ENCODE peak calls at places on chromosome 15, in six cellular contexts. X is COR-L47; U is activated naive CD4-positive, alpha-beta T cell; I is HAP-1; W is activated CD8-positive, alpha-beta memory T cell treated with anti-CD3 and anti-CD28 coated beads for 48 hours; P is GM10248. O is an unnamed sample.

GRCh38 chr15:78148392-78149067 is 632 bp upstream of the IDH3A start:
- DNase-seq in X (no peak), U (no peak), I (no peak), W (no peak), P (no peak), O (no peak)

GRCh38 chr15:66454143-66454542 is 43.4 kb downstream of the SNAPC5 start:
- DNase-seq in X (no peak), U (no peak), I (no peak), W (no peak), P (no peak), O (no peak)

GRCh38 chr15:62606376-62607164 is 436.0 kb upstream of the TPM1 start:
- DNase-seq in X (no peak), U (no peak), I (no peak), W (no peak), P (no peak), O (no peak)

GRCh38 chr15:63474810-63475316 is 29.5 kb upstream of the USP3 start:
- DNase-seq in X (no peak), U (no peak), I (no peak), W (no peak), P (peak; percentile 75), O (peak; percentile 63)

GRCh38 chr15:65550681-65551098 is 20.4 kb downstream of the HACD3 start:
- DNase-seq in X (no peak), U (no peak), I (peak; percentile 71), W (no peak), P (no peak), O (no peak)

GRCh38 chr15:66907826-66908502 is 157.4 kb upstream of the SMAD3 start:
- DNase-seq in X (no peak), U (no peak), I (no peak), W (no peak), P (no peak), O (no peak)

GRCh38 chr15:48358681-48359152 is 27.5 kb downstream of the DUT start:
- DNase-seq in X (peak; percentile 17), U (no peak), I (no peak), W (no peak), P (no peak), O (peak; percentile 13)

GRCh38 chr15:68151277-68151676 is 53.9 kb downstream of the CALML4 start:
- DNase-seq in X (no peak), U (no peak), I (no peak), W (no peak), P (no peak), O (no peak)

GRCh38 chr15:74788716-74789151 is 6.9 kb downstream of the CSK start:
- DNase-seq in X (no peak), U (no peak), I (no peak), W (no peak), P (peak; percentile 75), O (peak; percentile 78)

GRCh38 chr15:85762039-85762755 is 32.5 kb downstream of the KLHL25 start:
- DNase-seq in X (no peak), U (no peak), I (no peak), W (no peak), P (no peak), O (no peak)

GRCh38 chr15:80825361-80826030 is 46.3 kb downstream of the CEMIP start:
- DNase-seq in X (peak; percentile 20), U (no peak), I (no peak), W (no peak), P (no peak), O (no peak)